ENCODE peak calls at places on chromosome 3, in nine cellular contexts. One of them, this sample, is unnamed.

GRCh38 chr3:64974401-64974800 is 286.6 kb upstream of the ADAMTS9 start:
- DNase-seq in T-helper 9 cell: no peak
- DNase-seq in GM12878: no peak
- DNase-seq in GM19239: no peak
- DNase-seq in left cardiac atrium: no peak
- DNase-seq in lower lobe of right lung: no peak
- DNase-seq in C1 segment of cervical spinal cord: no peak
- DNase-seq in CD4-positive, CD25-positive, alpha-beta regulatory T cell: no peak
- DNase-seq in GM20000: no peak
- DNase-seq in this sample: no peak

GRCh38 chr3:116394365-116394764 is 50.9 kb downstream of the LSAMP start:
- DNase-seq in GM12878: no peak
- DNase-seq in GM19239: no peak
- DNase-seq in GM20000: no peak
- DNase-seq in C1 segment of cervical spinal cord: no peak
- DNase-seq in left cardiac atrium: no peak
- DNase-seq in lower lobe of right lung: no peak
- DNase-seq in CD4-positive, CD25-positive, alpha-beta regulatory T cell: no peak
- DNase-seq in T-helper 9 cell: no peak
- DNase-seq in this sample: no peak

GRCh38 chr3:124862006-124862405 is 25.2 kb downstream of the ITGB5 start:
- DNase-seq in GM19239: no peak
- DNase-seq in left cardiac atrium: no peak
- DNase-seq in T-helper 9 cell: no peak
- DNase-seq in GM20000: no peak
- DNase-seq in GM12878: no peak
- DNase-seq in lower lobe of right lung: no peak
- DNase-seq in CD4-positive, CD25-positive, alpha-beta regulatory T cell: no peak
- DNase-seq in C1 segment of cervical spinal cord: no peak
- DNase-seq in this sample: no peak

GRCh38 chr3:186983372-186984058 is 53.2 kb downstream of the ST6GAL1 start:
- DNase-seq in CD4-positive, CD25-positive, alpha-beta regulatory T cell: no peak
- DNase-seq in left cardiac atrium: no peak
- DNase-seq in T-helper 9 cell: no peak
- DNase-seq in lower lobe of right lung: no peak
- DNase-seq in C1 segment of cervical spinal cord: no peak
- DNase-seq in GM19239: no peak
- DNase-seq in GM20000: no peak
- DNase-seq in GM12878: no peak
- DNase-seq in this sample: no peak

GRCh38 chr3:52532838-52533622 is 627 bp downstream of the NT5DC2 start:
- DNase-seq in GM12878: no peak
- DNase-seq in left cardiac atrium: peak
- DNase-seq in C1 segment of cervical spinal cord: no peak
- DNase-seq in GM20000: peak
- DNase-seq in CD4-positive, CD25-positive, alpha-beta regulatory T cell: no peak
- DNase-seq in lower lobe of right lung: no peak
- DNase-seq in GM19239: peak
- DNase-seq in T-helper 9 cell: peak
- DNase-seq in this sample: peak

GRCh38 chr3:60216462-60216861 is 1034.8 kb downstream of the FHIT start:
- DNase-seq in left cardiac atrium: no peak
- DNase-seq in CD4-positive, CD25-positive, alpha-beta regulatory T cell: no peak
- DNase-seq in GM20000: no peak
- DNase-seq in C1 segment of cervical spinal cord: no peak
- DNase-seq in lower lobe of right lung: no peak
- DNase-seq in T-helper 9 cell: no peak
- DNase-seq in GM12878: no peak
- DNase-seq in GM19239: no peak
- DNase-seq in this sample: no peak

GRCh38 chr3:143070977-143071551 is 48.5 kb upstream of the CHST2 start:
- DNase-seq in lower lobe of right lung: no peak
- DNase-seq in left cardiac atrium: no peak
- DNase-seq in GM12878: no peak
- DNase-seq in GM20000: no peak
- DNase-seq in T-helper 9 cell: no peak
- DNase-seq in GM19239: no peak
- DNase-seq in C1 segment of cervical spinal cord: no peak
- DNase-seq in CD4-positive, CD25-positive, alpha-beta regulatory T cell: no peak
- DNase-seq in this sample: no peak

GRCh38 chr3:124935264-124935663 is 713 bp upstream of the MUC13 start:
- DNase-seq in CD4-positive, CD25-positive, alpha-beta regulatory T cell: no peak
- DNase-seq in GM19239: no peak
- DNase-seq in left cardiac atrium: no peak
- DNase-seq in T-helper 9 cell: no peak
- DNase-seq in lower lobe of right lung: no peak
- DNase-seq in C1 segment of cervical spinal cord: no peak
- DNase-seq in GM20000: peak
- DNase-seq in GM12878: no peak
- DNase-seq in this sample: no peak

GRCh38 chr3:77254967-77255831 is 215.3 kb downstream of the ROBO2 start:
- DNase-seq in CD4-positive, CD25-positive, alpha-beta regulatory T cell: no peak
- DNase-seq in GM12878: no peak
- DNase-seq in C1 segment of cervical spinal cord: peak
- DNase-seq in GM20000: peak
- DNase-seq in T-helper 9 cell: no peak
- DNase-seq in lower lobe of right lung: no peak
- DNase-seq in GM19239: peak
- DNase-seq in left cardiac atrium: no peak
- DNase-seq in this sample: no peak

GRCh38 chr3:127209840-127210653 is 17.1 kb downstream of the PRR23E start:
- DNase-seq in T-helper 9 cell: no peak
- DNase-seq in left cardiac atrium: no peak
- DNase-seq in GM12878: no peak
- DNase-seq in GM19239: no peak
- DNase-seq in GM20000: no peak
- DNase-seq in C1 segment of cervical spinal cord: no peak
- DNase-seq in lower lobe of right lung: no peak
- DNase-seq in CD4-positive, CD25-positive, alpha-beta regulatory T cell: no peak
- DNase-seq in this sample: no peak

GRCh38 chr3:56976666-56977560 is 83.6 kb upstream of the SPATA12 start:
- DNase-seq in left cardiac atrium: no peak
- DNase-seq in GM20000: no peak
- DNase-seq in T-helper 9 cell: no peak
- DNase-seq in lower lobe of right lung: no peak
- DNase-seq in GM19239: no peak
- DNase-seq in CD4-positive, CD25-positive, alpha-beta regulatory T cell: no peak
- DNase-seq in GM12878: no peak
- DNase-seq in C1 segment of cervical spinal cord: peak
- DNase-seq in this sample: no peak

GRCh38 chr3:187385296-187385695 is 17.1 kb downstream of the RTP4 start:
- DNase-seq in left cardiac atrium: no peak
- DNase-seq in GM20000: no peak
- DNase-seq in CD4-positive, CD25-positive, alpha-beta regulatory T cell: no peak
- DNase-seq in GM12878: no peak
- DNase-seq in GM19239: no peak
- DNase-seq in T-helper 9 cell: no peak
- DNase-seq in lower lobe of right lung: no peak
- DNase-seq in C1 segment of cervical spinal cord: no peak
- DNase-seq in this sample: no peak

GRCh38 chr3:13083898-13084297 is 10.7 kb upstream of the IQSEC1 start:
- DNase-seq in CD4-positive, CD25-positive, alpha-beta regulatory T cell: no peak
- DNase-seq in GM19239: no peak
- DNase-seq in left cardiac atrium: no peak
- DNase-seq in T-helper 9 cell: no peak
- DNase-seq in C1 segment of cervical spinal cord: no peak
- DNase-seq in GM20000: peak
- DNase-seq in lower lobe of right lung: no peak
- DNase-seq in GM12878: peak
- DNase-seq in this sample: peak

This sample was measured in GM06990.